ENCODE peak calls at places on chromosomes 6 and 20, in six cellular contexts. A is H9, Z is IMR-90, W is mesendoderm, U is H1, Q is mesenchymal stem cell. T is an unnamed sample.

GRCh38 chr20:8284902-8285301 is 152.8 kb downstream of the PLCB1 start:
- DNase-seq in A (no peak), Z (no peak), W (no peak), U (no peak), Q (no peak), T (no peak)

GRCh38 chr6:89311853-89312531 is 3.1 kb downstream of the GABRR2 start:
- DNase-seq in A (peak; percentile 83), Z (peak; percentile 54), W (peak; percentile 90), U (peak; percentile 80), Q (peak; percentile 76), T (peak; percentile 73)

GRCh38 chr20:21322921-21323321 is 19.8 kb downstream of the XRN2 start:
- DNase-seq in A (no peak), Z (peak; percentile 10), W (peak; percentile 23), U (no peak), Q (peak; percentile 43), T (no peak)

GRCh38 chr6:44010411-44011349 is 116.6 kb downstream of the MRPL14 start:
- DNase-seq in A (no peak), Z (peak; percentile 100), W (no peak), U (no peak), Q (peak; percentile 100), T (no peak)

GRCh38 chr20:36097751-36098151 is 56.8 kb upstream of the EPB41L1 start:
- DNase-seq in A (peak; percentile 90), Z (no peak), W (peak; percentile 95), U (peak; percentile 64), Q (no peak), T (no peak)

GRCh38 chr6:119078449-119079287 is at the start of gene FAM184A:
- DNase-seq in A (peak; percentile 72), Z (peak; percentile 48), W (peak; percentile 79), U (peak; percentile 80), Q (peak; percentile 72), T (peak; percentile 65)

GRCh38 chr20:25310921-25311728 is 63.2 kb downstream of the PYGB start:
- DNase-seq in A (no peak), Z (peak; percentile 95), W (peak; percentile 65), U (no peak), Q (peak; percentile 93), T (no peak)

GRCh38 chr6:5697508-5697907 is 309.2 kb downstream of the NRN1 start:
- DNase-seq in A (no peak), Z (no peak), W (no peak), U (no peak), Q (no peak), T (no peak)

GRCh38 chr6:129700666-129701065 is 9.3 kb downstream of the ARHGAP18 start:
- DNase-seq in A (no peak), Z (no peak), W (no peak), U (no peak), Q (no peak), T (no peak)

GRCh38 chr20:25149986-25150385 is 45.5 kb upstream of the ENTPD6 start:
- DNase-seq in A (no peak), Z (no peak), W (no peak), U (no peak), Q (no peak), T (peak; percentile 89)

GRCh38 chr6:151550618-151551017 is 56.8 kb downstream of the CCDC170 start:
- DNase-seq in A (no peak), Z (no peak), W (no peak), U (no peak), Q (no peak), T (no peak)

GRCh38 chr6:167767715-167768107 is 59.0 kb upstream of the AFDN start:
- DNase-seq in A (no peak), Z (no peak), W (no peak), U (no peak), Q (no peak), T (no peak)

GRCh38 chr6:80233262-80233661 is 126.8 kb downstream of the BCKDHB start:
- DNase-seq in A (no peak), Z (no peak), W (no peak), U (no peak), Q (no peak), T (no peak)

GRCh38 chr6:159727717-159728440 is 573 bp downstream of the WTAP start:
- DNase-seq in A (no peak), Z (no peak), W (peak; percentile 70), U (no peak), Q (peak; percentile 60), T (peak; percentile 38)
- H3K4ac ChIP-seq in A (no peak overlapping the region), Z (peak overlapping the region; percentile 59), W (peak overlapping the region; percentile 95), U (no peak overlapping the region), Q (peak overlapping the region; percentile 93), T (peak overlapping the region; percentile 37)

DNA sequence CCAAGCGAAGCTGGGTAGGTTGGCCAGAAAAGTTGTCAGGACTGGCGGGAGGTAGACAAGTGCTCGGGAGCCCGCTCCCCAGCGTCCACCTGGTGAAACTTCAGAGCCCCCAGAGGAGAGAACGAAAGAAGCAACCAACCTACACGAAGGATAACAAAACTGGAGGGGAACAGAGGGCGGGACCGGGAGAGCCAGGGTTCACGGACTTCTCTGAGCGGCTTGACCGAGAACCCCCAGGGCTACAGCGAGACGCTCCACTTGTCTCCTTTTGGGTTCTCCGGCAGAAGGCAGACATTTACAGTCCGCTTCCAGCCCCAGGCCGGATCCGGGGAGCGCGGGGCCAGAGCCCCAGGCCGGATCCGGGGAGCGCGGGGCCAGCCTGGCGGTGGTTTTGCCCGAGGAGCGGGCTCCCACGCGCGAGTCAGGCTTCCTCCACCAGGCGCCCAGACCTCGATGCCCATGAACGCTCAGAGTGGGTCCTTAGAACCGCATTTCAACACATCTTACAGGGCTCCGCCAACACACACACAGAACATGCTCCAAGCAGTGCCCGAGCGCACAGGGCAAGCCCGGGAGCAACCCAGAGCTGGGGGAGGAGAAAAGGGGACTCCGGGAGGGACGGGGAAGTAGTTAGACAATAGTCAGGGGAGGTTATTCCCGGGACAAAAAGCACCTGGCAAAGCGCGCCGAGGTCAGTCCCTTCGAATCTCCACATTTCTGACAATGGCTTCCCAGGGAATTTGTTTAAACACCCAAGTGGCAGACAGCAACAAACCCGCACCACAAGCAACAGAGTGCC is 1.1 kb downstream of the PTPRK start:
- DNase-seq in A (peak; percentile 75), Z (peak; percentile 45), W (peak; percentile 91), U (peak; percentile 69), Q (peak; percentile 71), T (peak; percentile 43)
- H3K4ac ChIP-seq in A (peak overlapping the region; percentile 1), Z (peak overlapping the region; percentile 94), W (peak overlapping the region; percentile 49), U (peak overlapping the region; percentile 84), Q (peak overlapping the region; percentile 96), T (no peak overlapping the region)

GRCh38 chr20:41599699-41600104 is 18.5 kb downstream of the CHD6 start:
- DNase-seq in A (no peak), Z (no peak), W (no peak), U (peak; percentile 17), Q (no peak), T (no peak)

GRCh38 chr20:41600926-41601631 is 17.1 kb downstream of the CHD6 start:
- DNase-seq in A (no peak), Z (no peak), W (no peak), U (no peak), Q (no peak), T (no peak)

GRCh38 chr20:41601742-41602141 is 16.4 kb downstream of the CHD6 start:
- DNase-seq in A (no peak), Z (no peak), W (no peak), U (peak; percentile 22), Q (no peak), T (no peak)

GRCh38 chr20:41594514-41595322 is 23.5 kb downstream of the CHD6 start:
- DNase-seq in A (no peak), Z (no peak), W (no peak), U (peak; percentile 26), Q (no peak), T (no peak)

GRCh38 chr20:41598719-41599118 is 19.5 kb downstream of the CHD6 start:
- DNase-seq in A (no peak), Z (no peak), W (no peak), U (peak; percentile 28), Q (no peak), T (no peak)
- H3K4ac ChIP-seq in A (no peak overlapping the region), Z (no peak overlapping the region), W (no peak overlapping the region), U (no peak overlapping the region), Q (no peak overlapping the region), T (no peak overlapping the region)

GRCh38 chr6:169335301-169335700 is 81.7 kb upstream of the THBS2 start:
- DNase-seq in A (no peak), Z (no peak), W (no peak), U (no peak), Q (no peak), T (no peak)
- H3K4ac ChIP-seq in A (no peak overlapping the region), Z (no peak overlapping the region), W (no peak overlapping the region), U (no peak overlapping the region), Q (no peak overlapping the region), T (no peak overlapping the region)

GRCh38 chr20:50230184-50230583 is 39.6 kb downstream of the CEBPB start:
- DNase-seq in A (no peak), Z (no peak), W (no peak), U (no peak), Q (no peak), T (no peak)

GRCh38 chr20:50230871-50231270 is 40.2 kb downstream of the CEBPB start:
- DNase-seq in A (no peak), Z (no peak), W (no peak), U (no peak), Q (no peak), T (no peak)

GRCh38 chr20:50234288-50234687 is 43.7 kb downstream of the CEBPB start:
- DNase-seq in A (no peak), Z (no peak), W (no peak), U (no peak), Q (no peak), T (no peak)

GRCh38 chr20:50232651-50233324 is 42.2 kb downstream of the CEBPB start:
- DNase-seq in A (no peak), Z (no peak), W (no peak), U (no peak), Q (no peak), T (no peak)

GRCh38 chr20:50233325-50234212 is 42.9 kb downstream of the CEBPB start:
- DNase-seq in A (no peak), Z (no peak), W (no peak), U (no peak), Q (no peak), T (no peak)
- H3K4ac ChIP-seq in A (no peak overlapping the region), Z (peak overlapping the region; percentile 75), W (no peak overlapping the region), U (no peak overlapping the region), Q (no peak overlapping the region), T (no peak overlapping the region)

GRCh38 chr20:45833883-45834796 is 541 bp downstream of the SNX21 start:
- DNase-seq in A (peak; percentile 89), Z (peak; percentile 49), W (peak; percentile 79), U (peak; percentile 93), Q (peak; percentile 77), T (peak; percentile 77)
- H3K4ac ChIP-seq in A (no peak overlapping the region), Z (peak overlapping the region; percentile 93), W (peak overlapping the region; percentile 25), U (peak overlapping the region; percentile 87), Q (peak overlapping the region; percentile 74), T (no peak overlapping the region)

GRCh38 chr6:32969685-32970412 is 1.5 kb downstream of the BRD2 start:
- DNase-seq in A (peak; percentile 81), Z (peak; percentile 97), W (peak; percentile 97), U (no peak), Q (peak; percentile 95), T (peak; percentile 86)
- H3K4ac ChIP-seq in A (peak overlapping the region; percentile 97), Z (peak overlapping the region; percentile 99), W (peak overlapping the region; percentile 76), U (peak overlapping the region; percentile 100), Q (peak overlapping the region; percentile 100), T (peak overlapping the region; percentile 95)

T was measured in neuronal stem cell.